ENCODE peak calls at places on chromosome 17, in eight cellular contexts. S is thoracic aorta, N is stomach, B is fibroblast of the aortic adventitia, Y is coronary artery, I is HCT116, D is ovary, J is heart left ventricle. P is an unnamed sample.

GRCh38 chr17:73013816-73014663 is 78.4 kb downstream of the SLC39A11 start:
- DNase-seq in S (no peak), N (no peak), B (no peak), Y (no peak), I (peak; percentile 73), D (no peak), J (no peak), P (no peak)

GRCh38 chr17:36501351-36501750 is 14.9 kb downstream of the ZNHIT3 start:
- DNase-seq in S (no peak), N (no peak), B (no peak), Y (no peak), I (no peak), D (no peak), J (no peak), P (no peak)

GRCh38 chr17:65394811-65395472 is 166.5 kb downstream of the AXIN2 start:
- DNase-seq in S (no peak), N (no peak), B (no peak), Y (no peak), I (no peak), D (no peak), J (no peak), P (no peak)

GRCh38 chr17:79933863-79934652 is 94.8 kb upstream of the CBX4 start:
- DNase-seq in S (no peak), N (peak; percentile 71), B (no peak), Y (no peak), I (no peak), D (no peak), J (no peak), P (peak; percentile 72)

GRCh38 chr17:55609737-55610201 is 98.5 kb upstream of the SMIM36 start:
- DNase-seq in S (no peak), N (peak; percentile 38), B (peak; percentile 62), Y (no peak), I (no peak), D (peak; percentile 86), J (peak; percentile 44), P (no peak)

GRCh38 chr17:79612468-79613194 is 1.8 kb upstream of the RBFOX3 start:
- DNase-seq in S (no peak), N (peak; percentile 31), B (peak; percentile 4), Y (no peak), I (peak; percentile 63), D (no peak), J (no peak), P (peak; percentile 80)

GRCh38 chr17:74268554-74268953 is 5.5 kb upstream of the DNAI2 start:
- DNase-seq in S (no peak), N (no peak), B (no peak), Y (no peak), I (no peak), D (no peak), J (no peak), P (no peak)

GRCh38 chr17:79338142-79338541 is 263.5 kb downstream of the ENGASE start:
- DNase-seq in S (no peak), N (no peak), B (no peak), Y (no peak), I (no peak), D (no peak), J (no peak), P (no peak)

GRCh38 chr17:39676198-39676819 is 8.1 kb downstream of the PNMT start:
- DNase-seq in S (peak; percentile 73), N (peak; percentile 84), B (no peak), Y (no peak), I (no peak), D (no peak), J (peak; percentile 86), P (peak; percentile 68)

GRCh38 chr17:47220531-47220999 is 11.4 kb downstream of the MYL4 start:
- DNase-seq in S (no peak), N (no peak), B (no peak), Y (no peak), I (no peak), D (no peak), J (no peak), P (no peak)

GRCh38 chr17:81651692-81652091 is 4.7 kb downstream of the PDE6G start:
- DNase-seq in S (no peak), N (no peak), B (peak; percentile 88), Y (no peak), I (no peak), D (no peak), J (no peak), P (no peak)

GRCh38 chr17:71110326-71110725 is 941.0 kb downstream of the KCNJ2 start:
- DNase-seq in S (no peak), N (no peak), B (no peak), Y (no peak), I (peak; percentile 12), D (no peak), J (no peak), P (no peak)

GRCh38 chr17:55266051-55266957 is 1.5 kb downstream of the HLF start:
- DNase-seq in S (no peak), N (no peak), B (no peak), Y (peak; percentile 77), I (no peak), D (peak; percentile 63), J (peak; percentile 50), P (no peak)

GRCh38 chr17:50944902-50945720 is 79.0 kb upstream of the TOB1 start:
- DNase-seq in S (no peak), N (no peak), B (no peak), Y (peak; percentile 46), I (no peak), D (no peak), J (no peak), P (no peak)

GRCh38 chr17:81918762-81919545 is 978 bp upstream of the SIRT7 start:
- DNase-seq in S (no peak), N (peak; percentile 79), B (no peak), Y (no peak), I (no peak), D (no peak), J (no peak), P (no peak)

GRCh38 chr17:44830359-44831269 is 527 bp upstream of the GJC1 start:
- DNase-seq in S (no peak), N (no peak), B (peak; percentile 45), Y (no peak), I (no peak), D (no peak), J (peak; percentile 33), P (peak; percentile 49)

GRCh38 chr17:10725262-10725661 is 4.6 kb downstream of the TMEM220 start:
- DNase-seq in S (no peak), N (no peak), B (no peak), Y (no peak), I (no peak), D (no peak), J (no peak), P (no peak)

GRCh38 chr17:49843774-49844350 is 4.0 kb downstream of the TAC4 start:
- DNase-seq in S (no peak), N (no peak), B (no peak), Y (no peak), I (no peak), D (no peak), J (no peak), P (no peak)

GRCh38 chr17:62075308-62075815 is 10.3 kb upstream of the MED13 start:
- DNase-seq in S (no peak), N (no peak), B (peak; percentile 72), Y (no peak), I (no peak), D (no peak), J (no peak), P (no peak)

GRCh38 chr17:16052486-16052885 is 52.9 kb downstream of the TTC19 start:
- DNase-seq in S (no peak), N (no peak), B (peak; percentile 74), Y (no peak), I (no peak), D (no peak), J (no peak), P (no peak)

GRCh38 chr17:18226284-18226945 is 980 bp downstream of the LLGL1 start:
- DNase-seq in S (no peak), N (no peak), B (no peak), Y (no peak), I (no peak), D (no peak), J (no peak), P (no peak)
- H3K4me3 ChIP-seq in S (peak overlapping the region; percentile 81), N (peak overlapping the region; percentile 65), B (peak overlapping the region; percentile 94), Y (peak overlapping the region; percentile 93), I (peak overlapping the region; percentile 94), D (peak overlapping the region; percentile 60), J (peak overlapping the region; percentile 58), P (peak overlapping the region; percentile 78)

DNA sequence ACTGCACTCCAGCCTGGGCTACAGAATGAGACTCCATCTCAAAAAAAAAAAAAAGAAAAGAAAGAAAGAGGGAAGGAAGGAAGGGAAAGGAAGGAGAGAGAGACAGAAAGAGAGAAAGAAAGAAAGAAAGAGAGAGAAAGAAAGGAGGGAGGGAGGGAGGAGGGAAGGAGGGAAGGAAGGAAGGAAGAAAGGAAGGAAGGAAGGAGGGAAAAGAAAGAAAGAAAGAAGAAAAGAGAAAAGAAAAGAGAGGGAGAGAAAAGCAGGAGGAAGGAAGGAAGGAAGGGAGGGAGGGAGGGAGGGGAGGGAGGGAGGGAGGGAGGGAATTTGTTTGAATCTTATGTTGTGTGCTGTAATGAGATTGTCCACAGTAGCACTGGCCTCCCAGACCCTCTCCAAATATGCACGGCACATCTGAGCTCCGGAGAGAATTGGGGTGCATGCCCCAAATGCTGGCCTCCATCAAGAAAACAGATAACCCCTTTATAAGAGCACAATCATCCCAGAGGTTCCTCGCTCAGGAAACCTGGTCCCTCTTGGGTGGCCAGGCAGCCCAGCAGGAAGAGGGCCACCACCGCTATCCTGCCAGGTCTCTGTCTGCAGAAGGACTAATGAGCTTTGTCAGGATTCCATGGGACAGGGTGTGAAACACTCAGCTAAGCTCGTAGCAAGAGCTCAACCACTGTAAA is 8.8 kb upstream of the EIF1 start:
- DNase-seq in S (no peak), N (no peak), B (no peak), Y (no peak), I (no peak), D (no peak), J (no peak), P (no peak)
- H3K4me3 ChIP-seq in S (no peak overlapping the region), N (no peak overlapping the region), B (no peak overlapping the region), Y (no peak overlapping the region), I (no peak overlapping the region), D (no peak overlapping the region), J (no peak overlapping the region), P (no peak overlapping the region)

DNA sequence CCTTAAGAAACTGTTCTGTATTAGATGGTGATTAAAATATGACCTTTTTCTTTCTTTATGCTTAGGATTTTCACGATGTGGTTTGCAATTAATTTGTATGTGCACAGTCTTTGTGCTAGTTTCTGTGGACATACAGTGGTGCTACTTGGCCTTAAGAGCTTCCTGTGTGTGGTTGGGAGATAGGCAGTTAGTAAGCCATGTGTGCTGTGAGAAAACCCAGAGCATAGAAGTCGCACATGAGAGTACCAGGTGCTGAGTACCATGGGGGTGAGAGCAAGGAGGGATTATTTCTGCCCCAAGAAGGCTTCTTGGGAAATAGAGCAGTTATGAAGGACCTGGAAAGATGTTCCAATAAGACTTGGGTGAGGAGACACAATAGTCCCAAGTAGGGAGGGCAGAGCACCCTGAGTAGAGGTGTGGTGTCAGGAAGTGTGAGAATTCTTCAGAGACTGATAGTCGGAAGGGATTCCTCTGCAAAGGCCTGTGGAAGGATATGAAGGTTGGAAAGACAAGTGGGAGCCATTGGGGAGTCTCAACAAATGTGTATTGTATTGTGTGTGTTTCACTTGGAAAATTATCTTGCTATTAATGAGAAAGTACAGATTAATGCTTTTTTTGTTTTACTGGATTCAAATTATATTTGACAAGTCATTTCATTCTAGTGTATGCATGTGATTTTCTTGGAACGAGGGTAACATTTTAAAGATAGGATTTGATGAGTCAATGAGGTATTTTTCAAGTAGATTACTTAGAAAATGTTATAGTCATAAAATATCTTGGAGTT is 240.0 kb downstream of the PRKCA start:
- DNase-seq in S (no peak), N (no peak), B (peak; percentile 74), Y (no peak), I (no peak), D (no peak), J (no peak), P (no peak)
- H3K4me3 ChIP-seq in S (no peak overlapping the region), N (no peak overlapping the region), B (no peak overlapping the region), Y (no peak overlapping the region), I (no peak overlapping the region), D (no peak overlapping the region), J (no peak overlapping the region), P (no peak overlapping the region)

GRCh38 chr17:12522743-12523181 is 142.9 kb upstream of the MYOCD start:
- DNase-seq in S (no peak), N (peak; percentile 49), B (peak; percentile 18), Y (no peak), I (no peak), D (no peak), J (no peak), P (no peak)
- H3K4me3 ChIP-seq in S (no peak overlapping the region), N (no peak overlapping the region), B (no peak overlapping the region), Y (no peak overlapping the region), I (no peak overlapping the region), D (no peak overlapping the region), J (no peak overlapping the region), P (no peak overlapping the region)

P was measured in dorsolateral prefrontal cortex.